ENCODE peak calls at places on chromosomes 6 and 20, in five cellular contexts. E is mesothelial cell of epicardium, A is lower lobe of right lung, X is OCI-LY7, U is iPS DF 6.9. M is an unnamed sample.

GRCh38 chr6:136235233-136235564 is 14.9 kb downstream of the MTFR2 start:
- DNase-seq in E (no peak), A (no peak), X (no peak), U (no peak), M (no peak)

GRCh38 chr6:43798688-43799444 is 28.9 kb downstream of the VEGFA start:
- DNase-seq in E (no peak), A (peak; percentile 90), X (no peak), U (no peak), M (no peak)

GRCh38 chr6:132715204-132715603 is 1.3 kb upstream of the VNN1 start:
- DNase-seq in E (no peak), A (no peak), X (no peak), U (peak; percentile 61), M (peak; percentile 54)

GRCh38 chr20:48782073-48782472 is 45.7 kb downstream of the PREX1 start:
- DNase-seq in E (no peak), A (no peak), X (no peak), U (no peak), M (no peak)

GRCh38 chr6:122838060-122838780 is 49.2 kb downstream of the SMPDL3A start:
- DNase-seq in E (no peak), A (no peak), X (no peak), U (no peak), M (no peak)

GRCh38 chr6:69780585-69781178 is 16.1 kb downstream of the LMBRD1 start:
- DNase-seq in E (no peak), A (no peak), X (no peak), U (no peak), M (no peak)

GRCh38 chr6:53014744-53015143 is 19.7 kb upstream of the GSTA4 start:
- DNase-seq in E (no peak), A (no peak), X (no peak), U (no peak), M (no peak)

GRCh38 chr6:140537834-140538680 is 1163.6 kb upstream of the CITED2 start:
- DNase-seq in E (no peak), A (no peak), X (no peak), U (peak; percentile 29), M (peak; percentile 21)

GRCh38 chr20:41168281-41169183 is 31.2 kb downstream of the PLCG1 start:
- DNase-seq in E (peak; percentile 12), A (peak; percentile 21), X (no peak), U (no peak), M (no peak)

GRCh38 chr6:110517034-110517433 is 40.6 kb upstream of the SLC22A16 start:
- DNase-seq in E (no peak), A (no peak), X (no peak), U (no peak), M (no peak)

GRCh38 chr20:21548390-21549035 is 34.6 kb upstream of the NKX2-2 start:
- DNase-seq in E (no peak), A (no peak), X (peak; percentile 82), U (no peak), M (no peak)

GRCh38 chr20:11891081-11891826 is 26.4 kb upstream of the BTBD3 start:
- DNase-seq in E (peak; percentile 37), A (peak; percentile 75), X (no peak), U (no peak), M (peak; percentile 59)

GRCh38 chr6:169800668-169801395 is 49.4 kb downstream of the ERMARD start:
- DNase-seq in E (no peak), A (no peak), X (no peak), U (no peak), M (no peak)

GRCh38 chr6:105346052-105346451 is 56.8 kb downstream of the PREP start:
- DNase-seq in E (no peak), A (no peak), X (no peak), U (no peak), M (no peak)

GRCh38 chr6:5506149-5506548 is 244.8 kb downstream of the FARS2 start:
- DNase-seq in E (no peak), A (no peak), X (peak; percentile 12), U (no peak), M (no peak)

GRCh38 chr6:109867009-109867969 is 110.8 kb upstream of the GPR6 start:
- DNase-seq in E (no peak), A (no peak), X (no peak), U (no peak), M (no peak)

GRCh38 chr20:4064118-4064962 is 49.0 kb upstream of the RNF24 start:
- DNase-seq in E (peak; percentile 61), A (peak; percentile 88), X (no peak), U (no peak), M (peak; percentile 80)

GRCh38 chr20:4470375-4470774 is 251.3 kb upstream of the PRND start:
- DNase-seq in E (no peak), A (no peak), X (no peak), U (no peak), M (no peak)

GRCh38 chr20:52269327-52269726 is 77.7 kb upstream of the ZFP64 start:
- DNase-seq in E (no peak), A (no peak), X (no peak), U (no peak), M (no peak)

GRCh38 chr6:137722749-137723272 is 144.2 kb upstream of the TNFAIP3 start:
- DNase-seq in E (no peak), A (no peak), X (no peak), U (no peak), M (no peak)

GRCh38 chr6:25100288-25100687 is 164.5 kb upstream of the RIPOR2 start:
- DNase-seq in E (no peak), A (no peak), X (no peak), U (no peak), M (no peak)

GRCh38 chr20:25017257-25017803 is 24.8 kb upstream of the APMAP start:
- DNase-seq in E (no peak), A (peak; percentile 89), X (no peak), U (no peak), M (peak; percentile 59)

GRCh38 chr20:38827770-38828281 is 22.3 kb downstream of the PPP1R16B start:
- DNase-seq in E (no peak), A (no peak), X (no peak), U (no peak), M (no peak)

GRCh38 chr6:14458669-14459266 is 341.2 kb downstream of the CD83 start:
- DNase-seq in E (no peak), A (no peak), X (no peak), U (no peak), M (no peak)

GRCh38 chr6:43123691-43124314 is 47.3 kb upstream of the SRF start:
- DNase-seq in E (no peak), A (no peak), X (no peak), U (no peak), M (no peak)

GRCh38 chr6:154408906-154409500 is 52.4 kb upstream of the IPCEF1 start:
- DNase-seq in E (no peak), A (no peak), X (peak; percentile 11), U (no peak), M (no peak)